ENCODE peak calls at places on chromosomes 7 and 10, in six cellular contexts. One of them, this sample, is unnamed.

GRCh38 chr10:2852574-2853323 is 214.6 kb upstream of the PFKP start:
- DNase-seq in A549: no peak
- DNase-seq in GM12878: no peak
- DNase-seq in K562: no peak
- DNase-seq in endothelial cell of umbilical vein: no peak
- DNase-seq in HepG2: no peak
- DNase-seq in this sample: no peak

GRCh38 chr7:130875265-130875741 is 141.3 kb upstream of the KLF14 start:
- DNase-seq in A549: peak; percentile 75
- DNase-seq in GM12878: no peak
- DNase-seq in K562: peak; percentile 79
- DNase-seq in endothelial cell of umbilical vein: peak; percentile 40
- DNase-seq in HepG2: peak; percentile 54
- DNase-seq in this sample: peak; percentile 49

GRCh38 chr7:148883233-148884048 is 650 bp downstream of the EZH2 start:
- DNase-seq in A549: peak; percentile 28
- DNase-seq in GM12878: no peak
- DNase-seq in K562: peak; percentile 60
- DNase-seq in endothelial cell of umbilical vein: peak; percentile 13
- DNase-seq in HepG2: no peak
- DNase-seq in this sample: peak; percentile 57

GRCh38 chr7:31935115-31935514 is 135.1 kb downstream of the PDE1C start:
- DNase-seq in A549: no peak
- DNase-seq in GM12878: no peak
- DNase-seq in K562: no peak
- DNase-seq in endothelial cell of umbilical vein: peak; percentile 68
- DNase-seq in HepG2: no peak
- DNase-seq in this sample: no peak

GRCh38 chr10:67697646-67698245 is 1.8 kb upstream of the CTNNA3 start:
- DNase-seq in A549: peak; percentile 58
- DNase-seq in GM12878: no peak
- DNase-seq in K562: peak; percentile 42
- DNase-seq in endothelial cell of umbilical vein: peak; percentile 80
- DNase-seq in HepG2: peak; percentile 37
- DNase-seq in this sample: peak; percentile 54

GRCh38 chr10:2836921-2837662 is 230.3 kb upstream of the PFKP start:
- DNase-seq in A549: no peak
- DNase-seq in GM12878: no peak
- DNase-seq in K562: no peak
- DNase-seq in endothelial cell of umbilical vein: no peak
- DNase-seq in HepG2: no peak
- DNase-seq in this sample: no peak

GRCh38 chr7:140455743-140456142 is 23.6 kb downstream of the MKRN1 start:
- DNase-seq in A549: no peak
- DNase-seq in GM12878: no peak
- DNase-seq in K562: no peak
- DNase-seq in endothelial cell of umbilical vein: no peak
- DNase-seq in HepG2: no peak
- DNase-seq in this sample: no peak

GRCh38 chr10:114850126-114850525 is 28.5 kb downstream of the FHIP2A start:
- DNase-seq in A549: no peak
- DNase-seq in GM12878: no peak
- DNase-seq in K562: no peak
- DNase-seq in endothelial cell of umbilical vein: no peak
- DNase-seq in HepG2: no peak
- DNase-seq in this sample: no peak

GRCh38 chr7:141649865-141650499 is 52.0 kb downstream of the DENND11 start:
- DNase-seq in A549: peak; percentile 58
- DNase-seq in GM12878: peak; percentile 40
- DNase-seq in K562: peak; percentile 73
- DNase-seq in endothelial cell of umbilical vein: peak; percentile 94
- DNase-seq in HepG2: peak; percentile 41
- DNase-seq in this sample: peak; percentile 62

GRCh38 chr7:148684289-148684688 is 14.4 kb upstream of the CUL1 start:
- DNase-seq in A549: no peak
- DNase-seq in GM12878: no peak
- DNase-seq in K562: no peak
- DNase-seq in endothelial cell of umbilical vein: no peak
- DNase-seq in HepG2: peak; percentile 39
- DNase-seq in this sample: no peak

DNA sequence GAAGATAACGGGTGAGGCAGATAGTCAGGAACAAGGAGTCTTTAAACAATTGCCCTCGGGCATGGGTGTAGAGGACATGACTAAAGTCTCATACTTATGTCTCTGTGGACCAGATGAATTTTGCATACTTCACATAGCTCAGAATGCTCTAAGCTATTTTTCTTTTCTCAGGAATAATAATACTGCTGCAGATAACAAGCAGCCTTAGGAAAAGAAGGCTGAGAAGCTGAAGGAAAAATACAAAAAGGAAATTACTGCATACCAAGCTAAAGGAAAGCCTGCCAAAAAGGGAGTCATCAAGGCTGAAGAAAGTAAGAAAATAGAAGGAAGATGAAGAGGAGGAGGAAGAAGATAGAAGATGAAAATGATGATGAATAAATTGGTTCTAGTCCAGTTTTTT is 13.4 kb upstream of the ERCC6 start:
- DNase-seq in A549: no peak
- DNase-seq in GM12878: no peak
- DNase-seq in K562: no peak
- DNase-seq in endothelial cell of umbilical vein: peak; percentile 83
- DNase-seq in HepG2: no peak
- DNase-seq in this sample: no peak
- TF ChIP-seq MYC in A549: no peak
- TF ChIP-seq MYC in GM12878: no peak
- TF ChIP-seq MYC in K562: no peak
- TF ChIP-seq MYC in endothelial cell of umbilical vein: no peak
- TF ChIP-seq MYC in HepG2: no peak
- TF ChIP-seq MYC in this sample: no peak

DNA sequence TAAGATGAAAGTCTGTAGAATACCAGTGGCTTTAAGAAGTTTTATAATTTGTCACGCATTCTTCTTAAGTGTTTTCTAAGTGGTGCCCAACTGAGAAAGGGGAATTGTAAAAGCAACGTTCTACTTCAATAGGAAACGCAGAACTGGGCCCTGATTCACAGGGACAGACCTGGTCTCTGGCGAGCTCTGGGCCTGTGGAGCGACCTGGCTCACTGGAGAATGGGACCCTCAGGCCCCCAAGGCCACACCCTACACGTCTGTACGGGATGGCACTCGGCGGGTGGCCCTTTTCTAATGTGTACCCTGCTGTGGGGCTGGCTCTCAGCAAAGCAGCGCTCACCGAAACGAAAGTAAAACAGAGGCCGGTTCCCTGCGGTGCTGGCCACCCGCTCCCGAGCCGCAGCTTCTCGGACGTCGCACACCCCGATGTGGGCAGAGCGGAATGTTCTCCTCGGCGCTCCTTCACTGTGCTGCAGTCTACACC is 205.0 kb downstream of the DIP2C start:
- DNase-seq in A549: no peak
- DNase-seq in GM12878: no peak
- DNase-seq in K562: no peak
- DNase-seq in endothelial cell of umbilical vein: peak; percentile 26
- DNase-seq in HepG2: no peak
- DNase-seq in this sample: no peak
- TF ChIP-seq MYC in A549: no peak
- TF ChIP-seq MYC in GM12878: no peak
- TF ChIP-seq MYC in K562: no peak
- TF ChIP-seq MYC in endothelial cell of umbilical vein: no peak
- TF ChIP-seq MYC in HepG2: no peak
- TF ChIP-seq MYC in this sample: no peak

DNA sequence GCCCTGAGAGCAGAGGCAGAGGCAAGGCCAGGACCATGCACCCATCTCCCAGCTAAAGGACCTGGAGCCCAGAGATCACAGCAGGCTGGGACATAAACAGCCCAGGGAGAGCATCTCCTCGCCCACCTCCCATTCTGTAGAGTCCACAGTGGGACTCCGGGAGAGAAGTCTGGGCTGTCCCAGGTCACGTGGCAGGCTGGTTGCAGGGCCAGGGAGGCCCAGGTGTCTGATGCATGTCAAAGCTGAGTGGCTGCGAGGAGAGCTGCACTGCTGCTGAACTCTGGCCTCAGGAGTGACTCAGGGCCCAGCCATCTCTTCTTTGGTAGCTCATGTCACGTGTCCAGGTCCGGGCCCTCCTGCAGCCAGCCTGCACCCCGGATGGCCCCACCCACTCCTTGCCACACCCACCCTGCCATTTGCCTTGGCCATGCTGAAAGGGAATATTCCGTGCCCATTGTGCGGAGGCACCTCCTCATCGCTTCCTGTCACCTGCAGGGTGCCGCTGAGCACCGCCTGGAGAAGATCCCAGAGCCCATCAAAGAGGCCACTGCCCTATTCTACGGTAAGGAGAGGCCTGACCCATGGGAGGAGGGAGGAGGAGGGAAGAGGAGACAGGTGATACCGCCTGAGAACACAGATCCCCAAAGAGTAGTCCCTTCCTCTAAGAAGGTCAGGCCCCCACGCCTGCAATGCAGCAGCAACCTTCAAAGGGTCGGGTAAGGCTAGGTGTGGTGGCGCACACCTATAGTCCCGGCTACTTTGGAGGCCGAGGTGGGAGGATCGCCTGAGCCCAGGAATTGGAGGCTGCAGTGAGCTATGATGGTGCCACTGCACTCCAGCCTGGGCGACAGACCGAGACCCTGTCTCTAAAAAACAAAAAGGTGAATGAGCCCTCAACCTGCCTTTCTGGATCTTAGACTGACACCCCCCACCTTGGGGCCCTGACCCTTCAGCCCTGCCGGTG is 12.6 kb upstream of the SH2B2 start:
- DNase-seq in A549: peak; percentile 98
- DNase-seq in GM12878: no peak
- DNase-seq in K562: peak; percentile 89
- DNase-seq in endothelial cell of umbilical vein: no peak
- DNase-seq in HepG2: peak; percentile 96
- DNase-seq in this sample: no peak
- TF ChIP-seq MYC in A549: no peak
- TF ChIP-seq MYC in GM12878: no peak
- TF ChIP-seq MYC in K562: no peak
- TF ChIP-seq MYC in endothelial cell of umbilical vein: no peak
- TF ChIP-seq MYC in HepG2: peak; percentile 80
- TF ChIP-seq MYC in this sample: no peak

GRCh38 chr10:119962837-119963236 is 70.3 kb downstream of the SEC23IP start:
- DNase-seq in A549: no peak
- DNase-seq in GM12878: no peak
- DNase-seq in K562: no peak
- DNase-seq in endothelial cell of umbilical vein: no peak
- DNase-seq in HepG2: no peak
- DNase-seq in this sample: no peak
- TF ChIP-seq MYC in A549: no peak
- TF ChIP-seq MYC in GM12878: no peak
- TF ChIP-seq MYC in K562: no peak
- TF ChIP-seq MYC in endothelial cell of umbilical vein: no peak
- TF ChIP-seq MYC in HepG2: no peak
- TF ChIP-seq MYC in this sample: no peak

GRCh38 chr10:123136806-123137642 is 1.3 kb downstream of the HMX3 start:
- DNase-seq in A549: no peak
- DNase-seq in GM12878: no peak
- DNase-seq in K562: peak; percentile 66
- DNase-seq in endothelial cell of umbilical vein: peak; percentile 27
- DNase-seq in HepG2: no peak
- DNase-seq in this sample: peak; percentile 86
- TF ChIP-seq MYC in A549: no peak
- TF ChIP-seq MYC in GM12878: no peak
- TF ChIP-seq MYC in K562: no peak
- TF ChIP-seq MYC in endothelial cell of umbilical vein: no peak
- TF ChIP-seq MYC in HepG2: no peak
- TF ChIP-seq MYC in this sample: no peak

GRCh38 chr10:104274762-104275721 is 6.1 kb downstream of the GSTO2 start:
- DNase-seq in A549: peak; percentile 80
- DNase-seq in GM12878: no peak
- DNase-seq in K562: peak; percentile 61
- DNase-seq in endothelial cell of umbilical vein: peak; percentile 50
- DNase-seq in HepG2: no peak
- DNase-seq in this sample: peak; percentile 49

GRCh38 chr10:104277785-104278184 is 8.8 kb downstream of the GSTO2 start:
- DNase-seq in A549: no peak
- DNase-seq in GM12878: no peak
- DNase-seq in K562: no peak
- DNase-seq in endothelial cell of umbilical vein: no peak
- DNase-seq in HepG2: peak; percentile 77
- DNase-seq in this sample: no peak

GRCh38 chr10:104273291-104273690 is 4.3 kb downstream of the GSTO2 start:
- DNase-seq in A549: no peak
- DNase-seq in GM12878: no peak
- DNase-seq in K562: no peak
- DNase-seq in endothelial cell of umbilical vein: no peak
- DNase-seq in HepG2: no peak
- DNase-seq in this sample: no peak

GRCh38 chr10:104273899-104274575 is 5.1 kb downstream of the GSTO2 start:
- DNase-seq in A549: no peak
- DNase-seq in GM12878: no peak
- DNase-seq in K562: no peak
- DNase-seq in endothelial cell of umbilical vein: no peak
- DNase-seq in HepG2: no peak
- DNase-seq in this sample: no peak

GRCh38 chr10:104276192-104276591 is 7.2 kb downstream of the GSTO2 start:
- DNase-seq in A549: no peak
- DNase-seq in GM12878: no peak
- DNase-seq in K562: no peak
- DNase-seq in endothelial cell of umbilical vein: no peak
- DNase-seq in HepG2: no peak
- DNase-seq in this sample: no peak
- TF ChIP-seq MYC in A549: no peak
- TF ChIP-seq MYC in GM12878: no peak
- TF ChIP-seq MYC in K562: no peak
- TF ChIP-seq MYC in endothelial cell of umbilical vein: no peak
- TF ChIP-seq MYC in HepG2: no peak
- TF ChIP-seq MYC in this sample: no peak

DNA sequence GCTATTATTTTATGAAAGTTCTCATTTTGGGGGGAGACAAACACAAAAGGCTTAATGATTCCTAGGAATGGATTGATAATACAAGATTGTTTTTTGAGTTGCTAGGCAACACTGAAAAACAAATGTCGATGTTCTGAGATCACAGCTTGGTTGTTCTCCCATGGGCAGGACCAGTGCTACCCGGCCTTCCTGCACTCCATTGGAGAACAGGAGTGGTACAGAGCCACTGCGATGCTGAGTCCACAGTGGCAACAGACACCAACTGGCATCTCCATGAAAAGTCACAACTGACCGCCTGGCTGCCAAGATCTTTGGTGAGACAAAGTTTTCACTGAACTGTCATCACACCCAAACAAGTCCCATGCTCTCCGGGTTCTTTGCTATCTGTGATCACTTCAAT is 68.9 kb upstream of the NMT2 start:
- DNase-seq in A549: peak; percentile 13
- DNase-seq in GM12878: no peak
- DNase-seq in K562: no peak
- DNase-seq in endothelial cell of umbilical vein: peak; percentile 42
- DNase-seq in HepG2: no peak
- DNase-seq in this sample: no peak
- TF ChIP-seq MYC in A549: no peak
- TF ChIP-seq MYC in GM12878: no peak
- TF ChIP-seq MYC in K562: no peak
- TF ChIP-seq MYC in endothelial cell of umbilical vein: no peak
- TF ChIP-seq MYC in HepG2: no peak
- TF ChIP-seq MYC in this sample: no peak

GRCh38 chr7:7719235-7719634 is 828 bp upstream of the RPA3 start:
- DNase-seq in A549: no peak
- DNase-seq in GM12878: peak; percentile 77
- DNase-seq in K562: peak; percentile 7
- DNase-seq in endothelial cell of umbilical vein: peak; percentile 42
- DNase-seq in HepG2: peak; percentile 37
- DNase-seq in this sample: peak; percentile 70
- TF ChIP-seq MYC in A549: no peak
- TF ChIP-seq MYC in GM12878: no peak
- TF ChIP-seq MYC in K562: no peak
- TF ChIP-seq MYC in endothelial cell of umbilical vein: no peak
- TF ChIP-seq MYC in HepG2: no peak
- TF ChIP-seq MYC in this sample: peak; percentile 98

This sample was measured in NB4.